ENCODE peak calls at places on chromosome 20, in eight cellular contexts. H, Z, X, B, J, V, W and R are unnamed samples.

GRCh38 chr20:57920971-57921370 is 211.2 kb upstream of the PMEPA1 start:
- DNase-seq in H (no peak), Z (no peak), X (no peak), B (no peak), J (no peak), V (no peak), W (no peak), R (no peak)

GRCh38 chr20:63951398-63952209 is 4.6 kb downstream of the UCKL1 start:
- DNase-seq in H (no peak), Z (no peak), X (no peak), B (no peak), J (no peak), V (peak), W (peak), R (no peak)

GRCh38 chr20:56805966-56806365 is 176.9 kb downstream of the TFAP2C start:
- DNase-seq in H (no peak), Z (no peak), X (no peak), B (no peak), J (no peak), V (no peak), W (no peak), R (no peak)

GRCh38 chr20:49742948-49743347 is 29.3 kb upstream of the B4GALT5 start:
- DNase-seq in H (no peak), Z (no peak), X (no peak), B (no peak), J (no peak), V (no peak), W (no peak), R (no peak)

GRCh38 chr20:19973920-19974620 is 43.1 kb upstream of the NAA20 start:
- DNase-seq in H (no peak), Z (no peak), X (peak), B (no peak), J (no peak), V (no peak), W (peak), R (peak)

GRCh38 chr20:31806564-31807355 is 12.4 kb upstream of the MYLK2 start:
- DNase-seq in H (no peak), Z (no peak), X (no peak), B (no peak), J (no peak), V (no peak), W (no peak), R (no peak)

GRCh38 chr20:17505664-17506517 is 25.3 kb downstream of the BFSP1 start:
- DNase-seq in H (no peak), Z (no peak), X (no peak), B (peak), J (peak), V (no peak), W (no peak), R (peak)

GRCh38 chr20:41173791-41174341 is 36.5 kb downstream of the PLCG1 start:
- DNase-seq in H (no peak), Z (no peak), X (peak), B (no peak), J (no peak), V (no peak), W (peak), R (no peak)

GRCh38 chr20:7459123-7459522 is 481.1 kb downstream of the HAO1 start:
- DNase-seq in H (no peak), Z (no peak), X (no peak), B (no peak), J (no peak), V (no peak), W (no peak), R (no peak)

GRCh38 chr20:61263084-61263695 is 11.1 kb downstream of the CDH4 start:
- DNase-seq in H (no peak), Z (no peak), X (no peak), B (peak), J (no peak), V (no peak), W (no peak), R (no peak)

GRCh38 chr20:22861231-22861980 is 173.7 kb upstream of the SSTR4 start:
- DNase-seq in H (no peak), Z (no peak), X (no peak), B (no peak), J (no peak), V (no peak), W (no peak), R (no peak)

GRCh38 chr20:10947726-10948125 is 273.9 kb upstream of the JAG1 start:
- DNase-seq in H (no peak), Z (no peak), X (no peak), B (no peak), J (no peak), V (no peak), W (no peak), R (no peak)

GRCh38 chr20:53371216-53371615 is 222.4 kb downstream of the ZNF217 start:
- DNase-seq in H (no peak), Z (no peak), X (no peak), B (no peak), J (no peak), V (no peak), W (no peak), R (no peak)

GRCh38 chr20:25290646-25291431 is 43.0 kb downstream of the PYGB start:
- DNase-seq in H (no peak), Z (no peak), X (no peak), B (no peak), J (no peak), V (peak), W (no peak), R (no peak)

GRCh38 chr20:37565134-37565811 is 37.6 kb upstream of the BLCAP start:
- DNase-seq in H (no peak), Z (no peak), X (no peak), B (no peak), J (no peak), V (no peak), W (no peak), R (no peak)

GRCh38 chr20:36752582-36752981 is 6.7 kb upstream of the NDRG3 start:
- DNase-seq in H (no peak), Z (no peak), X (no peak), B (no peak), J (no peak), V (no peak), W (no peak), R (peak)

GRCh38 chr20:41072099-41072798 is 43.6 kb downstream of the TOP1 start:
- DNase-seq in H (no peak), Z (no peak), X (no peak), B (no peak), J (no peak), V (no peak), W (no peak), R (no peak)

GRCh38 chr20:18428490-18429173 is 38.2 kb downstream of the DZANK1 start:
- DNase-seq in H (no peak), Z (no peak), X (peak), B (no peak), J (peak), V (no peak), W (peak), R (no peak)

GRCh38 chr20:10453241-10453640 is 18.1 kb downstream of the SLX4IP start:
- DNase-seq in H (no peak), Z (peak), X (no peak), B (no peak), J (no peak), V (no peak), W (peak), R (no peak)

GRCh38 chr20:23640018-23640872 is 2.5 kb upstream of the CST3 start:
- DNase-seq in H (no peak), Z (no peak), X (no peak), B (no peak), J (no peak), V (no peak), W (no peak), R (no peak)

GRCh38 chr20:62376112-62377063 is 9.3 kb upstream of the LAMA5 start:
- DNase-seq in H (peak), Z (no peak), X (peak), B (no peak), J (peak), V (peak), W (no peak), R (peak)

GRCh38 chr20:62371588-62372041 is 4.5 kb upstream of the LAMA5 start:
- DNase-seq in H (no peak), Z (no peak), X (no peak), B (no peak), J (no peak), V (peak), W (no peak), R (no peak)

GRCh38 chr20:62372042-62372993 is 5.2 kb upstream of the LAMA5 start:
- DNase-seq in H (no peak), Z (no peak), X (no peak), B (no peak), J (no peak), V (peak), W (no peak), R (peak)

GRCh38 chr20:62377064-62377461 is 9.8 kb upstream of the RPS21 start:
- DNase-seq in H (no peak), Z (no peak), X (no peak), B (no peak), J (no peak), V (no peak), W (no peak), R (no peak)

GRCh38 chr20:62374431-62375152 is 7.5 kb upstream of the LAMA5 start:
- DNase-seq in H (no peak), Z (no peak), X (no peak), B (no peak), J (no peak), V (peak), W (no peak), R (no peak)
- TF ChIP-seq POLR2AphosphoS5 in H (no peak), Z (no peak), X (no peak), B (no peak), J (no peak), V (no peak), W (no peak), R (no peak)

DNA sequence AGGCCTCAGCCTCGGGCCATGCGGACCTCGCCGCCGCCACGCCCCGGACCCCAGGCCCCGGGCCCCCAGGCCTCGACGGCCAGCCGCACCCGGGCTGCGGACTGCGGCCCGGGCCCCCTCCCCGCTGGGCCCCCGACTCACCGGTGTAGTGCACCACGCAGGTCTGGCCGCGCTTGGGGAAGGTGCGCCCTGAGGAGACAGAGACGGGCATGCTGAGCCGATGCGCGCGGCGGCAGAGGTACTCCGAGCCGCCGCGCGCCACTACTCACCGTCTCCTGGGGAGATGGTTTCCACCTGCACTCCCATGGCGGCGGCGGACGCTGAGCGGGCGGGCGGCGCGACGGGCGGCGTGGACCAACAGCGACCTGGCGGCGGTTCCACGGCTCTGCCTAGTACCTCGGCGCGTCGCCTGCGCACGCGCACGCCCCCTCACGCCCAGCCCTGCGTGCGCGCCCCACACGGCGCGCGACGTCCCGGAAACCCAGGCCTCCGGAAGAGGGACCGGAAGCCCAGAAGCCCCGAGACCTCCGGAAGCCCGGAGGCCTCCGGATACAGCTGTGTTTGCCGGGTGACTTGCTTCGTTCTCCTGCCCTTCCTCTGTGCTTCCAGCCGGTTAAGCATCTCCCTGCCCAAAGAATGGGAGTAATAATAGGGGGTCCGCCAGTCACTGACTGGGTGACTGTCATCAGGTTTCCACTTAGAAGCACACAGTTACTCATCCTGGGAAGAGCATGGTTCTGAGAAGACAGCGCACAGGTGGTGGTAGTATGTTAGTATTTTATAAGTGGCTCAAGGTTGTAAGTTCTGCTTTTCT is at the start of gene FKBP1A:
- DNase-seq in H (no peak), Z (peak), X (peak), B (peak), J (peak), V (peak), W (peak), R (peak)
- TF ChIP-seq CTCF in H (no peak), Z (peak), X (no peak), B (no peak), J (peak), V (peak), W (no peak), R (peak)

GRCh38 chr20:48725589-48725991 is 102.2 kb downstream of the PREX1 start:
- DNase-seq in H (no peak), Z (no peak), X (no peak), B (peak), J (no peak), V (no peak), W (no peak), R (peak)
- TF ChIP-seq EP300 in H (no peak), Z (no peak), X (no peak), B (no peak), J (no peak), V (no peak), W (no peak), R (no peak)

GRCh38 chr20:3924304-3925112 is 35.3 kb downstream of the PANK2 start:
- DNase-seq in H (no peak), Z (no peak), X (peak), B (no peak), J (no peak), V (peak), W (no peak), R (no peak)
- TF ChIP-seq POLR2AphosphoS5 in H (peak), Z (peak), X (no peak), B (peak), J (no peak), V (no peak), W (no peak), R (no peak)